ENCODE peak calls at places on chromosomes 2 and 18, in ten cellular contexts. One of them, this sample, is unnamed. For H3K4me1, the result is how much of the 10 kb centered on the place peaks cover.

GRCh38 chr18:3703732-3704176 is 253.8 kb downstream of the TGIF1 start:
- DNase-seq in breast epithelium: peak
- DNase-seq in HCT116: peak
- DNase-seq in upper lobe of left lung: no peak
- DNase-seq in transverse colon: peak
- DNase-seq in stomach: peak
- DNase-seq in endothelial cell of umbilical vein: peak
- DNase-seq in prostate gland: peak
- DNase-seq in sigmoid colon: no peak
- DNase-seq in suprapubic skin: no peak
- DNase-seq in this sample: no peak

GRCh38 chr2:8107162-8107561 is 574.7 kb upstream of the ID2 start:
- DNase-seq in breast epithelium: no peak
- DNase-seq in HCT116: no peak
- DNase-seq in upper lobe of left lung: no peak
- DNase-seq in transverse colon: no peak
- DNase-seq in stomach: no peak
- DNase-seq in endothelial cell of umbilical vein: no peak
- DNase-seq in prostate gland: no peak
- DNase-seq in sigmoid colon: no peak
- DNase-seq in suprapubic skin: no peak
- DNase-seq in this sample: no peak

GRCh38 chr2:36380624-36381481 is 25.3 kb downstream of the CRIM1 start:
- DNase-seq in breast epithelium: no peak
- DNase-seq in HCT116: no peak
- DNase-seq in upper lobe of left lung: peak
- DNase-seq in transverse colon: peak
- DNase-seq in stomach: no peak
- DNase-seq in endothelial cell of umbilical vein: peak
- DNase-seq in prostate gland: no peak
- DNase-seq in sigmoid colon: no peak
- DNase-seq in suprapubic skin: no peak
- DNase-seq in this sample: peak

GRCh38 chr18:47100214-47100831 is 50.0 kb downstream of the HDHD2 start:
- DNase-seq in breast epithelium: peak
- DNase-seq in HCT116: peak
- DNase-seq in upper lobe of left lung: no peak
- DNase-seq in transverse colon: peak
- DNase-seq in stomach: peak
- DNase-seq in endothelial cell of umbilical vein: peak
- DNase-seq in prostate gland: peak
- DNase-seq in sigmoid colon: peak
- DNase-seq in suprapubic skin: no peak
- DNase-seq in this sample: peak

GRCh38 chr2:230955163-230955779 is 30.2 kb upstream of the GPR55 start:
- DNase-seq in breast epithelium: no peak
- DNase-seq in HCT116: no peak
- DNase-seq in upper lobe of left lung: no peak
- DNase-seq in transverse colon: no peak
- DNase-seq in stomach: no peak
- DNase-seq in endothelial cell of umbilical vein: no peak
- DNase-seq in prostate gland: no peak
- DNase-seq in sigmoid colon: no peak
- DNase-seq in suprapubic skin: no peak
- DNase-seq in this sample: no peak

GRCh38 chr2:170929686-170930050 is 615 bp downstream of the GORASP2 start:
- DNase-seq in breast epithelium: peak
- DNase-seq in HCT116: no peak
- DNase-seq in upper lobe of left lung: peak
- DNase-seq in transverse colon: peak
- DNase-seq in stomach: peak
- DNase-seq in endothelial cell of umbilical vein: peak
- DNase-seq in prostate gland: peak
- DNase-seq in sigmoid colon: peak
- DNase-seq in suprapubic skin: peak
- DNase-seq in this sample: peak

GRCh38 chr2:226781471-226781870 is 18.1 kb downstream of the IRS1 start:
- DNase-seq in breast epithelium: peak
- DNase-seq in HCT116: no peak
- DNase-seq in upper lobe of left lung: no peak
- DNase-seq in transverse colon: no peak
- DNase-seq in stomach: no peak
- DNase-seq in endothelial cell of umbilical vein: no peak
- DNase-seq in prostate gland: peak
- DNase-seq in sigmoid colon: no peak
- DNase-seq in suprapubic skin: no peak
- DNase-seq in this sample: no peak

GRCh38 chr2:156589381-156590079 is 153.4 kb downstream of the GPD2 start:
- DNase-seq in breast epithelium: no peak
- DNase-seq in HCT116: peak
- DNase-seq in upper lobe of left lung: no peak
- DNase-seq in transverse colon: peak
- DNase-seq in stomach: peak
- DNase-seq in endothelial cell of umbilical vein: peak
- DNase-seq in prostate gland: peak
- DNase-seq in sigmoid colon: no peak
- DNase-seq in suprapubic skin: no peak
- DNase-seq in this sample: no peak

GRCh38 chr2:57139179-57139578 is 907.4 kb upstream of the VRK2 start:
- DNase-seq in breast epithelium: no peak
- DNase-seq in HCT116: no peak
- DNase-seq in upper lobe of left lung: no peak
- DNase-seq in transverse colon: no peak
- DNase-seq in stomach: no peak
- DNase-seq in endothelial cell of umbilical vein: no peak
- DNase-seq in prostate gland: no peak
- DNase-seq in sigmoid colon: no peak
- DNase-seq in suprapubic skin: no peak
- DNase-seq in this sample: no peak

GRCh38 chr2:210655229-210655628 is 98.8 kb downstream of the CPS1 start:
- DNase-seq in breast epithelium: no peak
- DNase-seq in HCT116: no peak
- DNase-seq in upper lobe of left lung: no peak
- DNase-seq in transverse colon: no peak
- DNase-seq in stomach: no peak
- DNase-seq in endothelial cell of umbilical vein: no peak
- DNase-seq in prostate gland: no peak
- DNase-seq in sigmoid colon: no peak
- DNase-seq in suprapubic skin: no peak
- DNase-seq in this sample: no peak

GRCh38 chr2:32711219-32711618 is 83.4 kb downstream of the TTC27 start:
- DNase-seq in breast epithelium: no peak
- DNase-seq in HCT116: no peak
- DNase-seq in upper lobe of left lung: no peak
- DNase-seq in transverse colon: no peak
- DNase-seq in stomach: no peak
- DNase-seq in endothelial cell of umbilical vein: peak
- DNase-seq in prostate gland: no peak
- DNase-seq in sigmoid colon: no peak
- DNase-seq in suprapubic skin: no peak
- DNase-seq in this sample: no peak

GRCh38 chr2:69600425-69600824 is 43.1 kb downstream of the AAK1 start:
- DNase-seq in breast epithelium: no peak
- DNase-seq in HCT116: no peak
- DNase-seq in upper lobe of left lung: no peak
- DNase-seq in transverse colon: no peak
- DNase-seq in stomach: no peak
- DNase-seq in endothelial cell of umbilical vein: no peak
- DNase-seq in prostate gland: no peak
- DNase-seq in sigmoid colon: no peak
- DNase-seq in suprapubic skin: no peak
- DNase-seq in this sample: no peak

DNA sequence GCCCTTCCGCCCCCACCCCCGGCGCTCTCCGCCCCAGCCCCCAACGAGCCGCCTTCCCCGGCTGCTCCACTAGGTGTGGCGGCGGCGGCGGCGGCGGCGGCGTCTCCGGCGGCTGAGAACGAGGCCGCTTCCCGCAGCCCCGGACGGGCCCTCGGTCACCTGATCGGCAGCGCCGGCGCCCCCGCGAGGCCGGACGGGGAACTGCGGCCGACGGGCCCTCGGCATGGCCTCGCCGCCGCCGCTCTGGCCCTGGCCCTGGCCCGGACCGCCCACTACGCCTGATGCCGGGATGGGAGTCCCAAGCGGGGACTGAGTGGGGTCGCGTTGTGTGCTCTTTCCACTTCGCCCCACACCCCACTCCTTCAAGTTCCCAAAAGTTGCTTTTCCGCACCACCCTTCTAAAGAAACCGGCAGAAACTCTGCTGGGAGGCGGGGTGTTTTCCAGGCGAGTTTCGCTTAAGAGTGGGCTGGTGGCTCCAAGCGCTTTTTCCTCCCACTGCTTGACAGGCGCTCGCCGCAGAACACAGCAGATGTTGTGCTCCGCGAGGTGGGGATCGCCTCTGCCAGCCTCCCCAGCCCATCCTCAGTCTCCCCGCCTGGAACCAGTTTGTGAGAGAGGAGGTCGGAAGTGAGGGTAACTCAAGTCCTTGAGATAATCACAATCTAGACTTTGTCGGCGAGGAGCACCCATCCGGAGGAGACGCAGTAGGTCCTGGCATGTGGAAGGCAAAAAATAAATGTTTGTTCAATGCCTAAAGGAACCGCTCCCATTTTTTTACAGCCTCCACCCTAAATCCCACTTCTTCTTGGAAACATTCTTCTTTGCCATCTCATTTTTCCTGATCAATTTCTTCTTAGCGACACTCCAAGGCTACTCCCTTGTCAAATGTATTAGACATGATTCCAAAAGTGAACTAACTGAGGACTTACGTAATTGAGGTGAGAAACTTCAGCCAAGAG is at the start of gene NCKAP1:
- DNase-seq in breast epithelium: peak
- DNase-seq in HCT116: peak
- DNase-seq in upper lobe of left lung: peak
- DNase-seq in transverse colon: peak
- DNase-seq in stomach: peak
- DNase-seq in endothelial cell of umbilical vein: peak
- DNase-seq in prostate gland: peak
- DNase-seq in sigmoid colon: peak
- DNase-seq in suprapubic skin: peak
- DNase-seq in this sample: peak
- TF ChIP-seq POLR2AphosphoS5 in breast epithelium: peak
- TF ChIP-seq POLR2AphosphoS5 in HCT116: peak
- TF ChIP-seq POLR2AphosphoS5 in upper lobe of left lung: peak
- TF ChIP-seq POLR2AphosphoS5 in transverse colon: peak
- TF ChIP-seq POLR2AphosphoS5 in stomach: peak
- TF ChIP-seq POLR2AphosphoS5 in endothelial cell of umbilical vein: peak
- TF ChIP-seq POLR2AphosphoS5 in prostate gland: no peak
- TF ChIP-seq POLR2AphosphoS5 in sigmoid colon: peak
- TF ChIP-seq POLR2AphosphoS5 in suprapubic skin: no peak
- TF ChIP-seq POLR2AphosphoS5 in this sample: peak

GRCh38 chr2:68245066-68245465 is 7.3 kb downstream of the PPP3R1 start:
- DNase-seq in breast epithelium: no peak
- DNase-seq in HCT116: no peak
- DNase-seq in upper lobe of left lung: no peak
- DNase-seq in transverse colon: no peak
- DNase-seq in stomach: no peak
- DNase-seq in endothelial cell of umbilical vein: no peak
- DNase-seq in prostate gland: no peak
- DNase-seq in sigmoid colon: no peak
- DNase-seq in suprapubic skin: no peak
- DNase-seq in this sample: no peak

GRCh38 chr2:68240446-68240845 is 11.9 kb downstream of the PPP3R1 start:
- DNase-seq in breast epithelium: no peak
- DNase-seq in HCT116: no peak
- DNase-seq in upper lobe of left lung: no peak
- DNase-seq in transverse colon: no peak
- DNase-seq in stomach: no peak
- DNase-seq in endothelial cell of umbilical vein: no peak
- DNase-seq in prostate gland: no peak
- DNase-seq in sigmoid colon: no peak
- DNase-seq in suprapubic skin: no peak
- DNase-seq in this sample: no peak

GRCh38 chr2:68245672-68246071 is 6.7 kb downstream of the PPP3R1 start:
- DNase-seq in breast epithelium: no peak
- DNase-seq in HCT116: no peak
- DNase-seq in upper lobe of left lung: no peak
- DNase-seq in transverse colon: no peak
- DNase-seq in stomach: no peak
- DNase-seq in endothelial cell of umbilical vein: no peak
- DNase-seq in prostate gland: no peak
- DNase-seq in sigmoid colon: no peak
- DNase-seq in suprapubic skin: no peak
- DNase-seq in this sample: no peak

GRCh38 chr2:68248361-68248760 is 4.0 kb downstream of the PPP3R1 start:
- DNase-seq in breast epithelium: no peak
- DNase-seq in HCT116: no peak
- DNase-seq in upper lobe of left lung: no peak
- DNase-seq in transverse colon: no peak
- DNase-seq in stomach: no peak
- DNase-seq in endothelial cell of umbilical vein: no peak
- DNase-seq in prostate gland: no peak
- DNase-seq in sigmoid colon: no peak
- DNase-seq in suprapubic skin: no peak
- DNase-seq in this sample: no peak

GRCh38 chr2:68244456-68244855 is 7.9 kb downstream of the PPP3R1 start:
- DNase-seq in breast epithelium: no peak
- DNase-seq in HCT116: no peak
- DNase-seq in upper lobe of left lung: no peak
- DNase-seq in transverse colon: no peak
- DNase-seq in stomach: no peak
- DNase-seq in endothelial cell of umbilical vein: no peak
- DNase-seq in prostate gland: no peak
- DNase-seq in sigmoid colon: no peak
- DNase-seq in suprapubic skin: no peak
- DNase-seq in this sample: no peak
- TF ChIP-seq CTCF in breast epithelium: no peak
- TF ChIP-seq CTCF in HCT116: no peak
- TF ChIP-seq CTCF in upper lobe of left lung: no peak
- TF ChIP-seq CTCF in transverse colon: no peak
- TF ChIP-seq CTCF in stomach: no peak
- TF ChIP-seq CTCF in endothelial cell of umbilical vein: no peak
- TF ChIP-seq CTCF in prostate gland: no peak
- TF ChIP-seq CTCF in sigmoid colon: peak
- TF ChIP-seq CTCF in suprapubic skin: no peak
- TF ChIP-seq CTCF in this sample: no peak

DNA sequence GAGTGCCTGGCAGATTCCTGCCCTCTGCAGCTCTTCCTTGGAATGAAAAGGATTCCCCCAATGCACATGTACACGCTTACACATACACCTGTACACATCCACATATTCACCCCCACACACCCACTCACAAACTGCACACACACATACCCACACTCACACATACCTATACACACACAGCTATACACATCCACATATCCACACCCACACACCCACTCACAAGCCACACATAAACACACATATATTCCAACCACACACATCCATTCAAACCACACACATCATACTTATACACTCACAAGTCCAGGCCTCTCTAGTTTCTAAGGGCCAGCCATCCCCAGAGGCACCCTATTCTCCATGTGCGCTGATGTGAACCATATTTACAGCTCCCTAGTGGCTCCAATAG is 9.5 kb downstream of the CYRIA start:
- DNase-seq in breast epithelium: no peak
- DNase-seq in HCT116: no peak
- DNase-seq in upper lobe of left lung: no peak
- DNase-seq in transverse colon: no peak
- DNase-seq in stomach: no peak
- DNase-seq in endothelial cell of umbilical vein: no peak
- DNase-seq in prostate gland: no peak
- DNase-seq in sigmoid colon: no peak
- DNase-seq in suprapubic skin: no peak
- DNase-seq in this sample: no peak
- H3K4me1 ChIP-seq in breast epithelium: under half
- H3K4me1 ChIP-seq in HCT116: under half
- H3K4me1 ChIP-seq in upper lobe of left lung: half or more
- H3K4me1 ChIP-seq in transverse colon: under half
- H3K4me1 ChIP-seq in stomach: half or more
- H3K4me1 ChIP-seq in endothelial cell of umbilical vein: under half
- H3K4me1 ChIP-seq in prostate gland: under half
- H3K4me1 ChIP-seq in sigmoid colon: half or more
- H3K4me1 ChIP-seq in suprapubic skin: under half
- H3K4me1 ChIP-seq in this sample: half or more

GRCh38 chr2:240355001-240355891 is 80.2 kb upstream of the GPC1 start:
- DNase-seq in breast epithelium: no peak
- DNase-seq in HCT116: no peak
- DNase-seq in upper lobe of left lung: peak
- DNase-seq in transverse colon: no peak
- DNase-seq in stomach: no peak
- DNase-seq in endothelial cell of umbilical vein: no peak
- DNase-seq in prostate gland: no peak
- DNase-seq in sigmoid colon: no peak
- DNase-seq in suprapubic skin: peak
- DNase-seq in this sample: no peak
- TF ChIP-seq POLR2AphosphoS5 in breast epithelium: no peak
- TF ChIP-seq POLR2AphosphoS5 in HCT116: no peak
- TF ChIP-seq POLR2AphosphoS5 in upper lobe of left lung: no peak
- TF ChIP-seq POLR2AphosphoS5 in transverse colon: no peak
- TF ChIP-seq POLR2AphosphoS5 in stomach: no peak
- TF ChIP-seq POLR2AphosphoS5 in endothelial cell of umbilical vein: no peak
- TF ChIP-seq POLR2AphosphoS5 in prostate gland: no peak
- TF ChIP-seq POLR2AphosphoS5 in sigmoid colon: no peak
- TF ChIP-seq POLR2AphosphoS5 in suprapubic skin: no peak
- TF ChIP-seq POLR2AphosphoS5 in this sample: no peak

This sample was measured in spleen.